ENCODE peak calls at places on chromosomes 5 and 9, in seven cellular contexts. E, A, C, B, Z, O and D are unnamed samples.

GRCh38 chr5:139881145-139881733 is 85.6 kb downstream of the PSD2 start:
- DNase-seq in E (no peak), A (no peak), C (no peak), B (no peak), Z (no peak), O (no peak), D (no peak)

GRCh38 chr5:170301149-170301548 is 3.6 kb upstream of the LCP2 start:
- DNase-seq in E (no peak), A (no peak), C (no peak), B (no peak), Z (no peak), O (no peak), D (no peak)

GRCh38 chr5:173324115-173325001 is 3.9 kb downstream of the STC2 start:
- DNase-seq in E (no peak), A (peak), C (no peak), B (peak), Z (no peak), O (no peak), D (peak)

GRCh38 chr5:37665889-37666288 is 174.0 kb downstream of the GDNF start:
- DNase-seq in E (no peak), A (no peak), C (no peak), B (no peak), Z (no peak), O (no peak), D (peak)

GRCh38 chr9:33517373-33517772 is 6.7 kb upstream of the ANKRD18B start:
- DNase-seq in E (no peak), A (no peak), C (no peak), B (peak), Z (no peak), O (no peak), D (peak)

GRCh38 chr9:106718996-106719395 is 144.0 kb upstream of the ZNF462 start:
- DNase-seq in E (no peak), A (no peak), C (no peak), B (peak), Z (no peak), O (peak), D (peak)

GRCh38 chr5:43367453-43367852 is 44.7 kb downstream of the CCL28 start:
- DNase-seq in E (no peak), A (no peak), C (no peak), B (no peak), Z (no peak), O (no peak), D (no peak)

GRCh38 chr9:89418882-89419641 is 78.9 kb downstream of the SEMA4D start:
- DNase-seq in E (no peak), A (no peak), C (peak), B (no peak), Z (no peak), O (no peak), D (no peak)

GRCh38 chr5:76808142-76808691 is 10.6 kb upstream of the F2RL1 start:
- DNase-seq in E (no peak), A (no peak), C (no peak), B (no peak), Z (no peak), O (no peak), D (no peak)

GRCh38 chr9:100472268-100472667 is 681 bp upstream of the TMEFF1 start:
- DNase-seq in E (no peak), A (no peak), C (no peak), B (no peak), Z (no peak), O (no peak), D (no peak)

GRCh38 chr5:129049116-129049515 is 45.4 kb upstream of the ISOC1 start:
- DNase-seq in E (no peak), A (no peak), C (no peak), B (no peak), Z (no peak), O (no peak), D (no peak)

GRCh38 chr5:3394046-3394597 is 201.5 kb upstream of the IRX1 start:
- DNase-seq in E (no peak), A (no peak), C (no peak), B (no peak), Z (no peak), O (no peak), D (no peak)

GRCh38 chr5:62124266-62124665 is 181.7 kb upstream of the KIF2A start:
- DNase-seq in E (no peak), A (no peak), C (no peak), B (no peak), Z (no peak), O (no peak), D (no peak)

GRCh38 chr9:35725362-35725761 is 6.6 kb downstream of the TLN1 start:
- DNase-seq in E (no peak), A (no peak), C (no peak), B (no peak), Z (no peak), O (no peak), D (no peak)

GRCh38 chr5:80967500-80968181 is 7.5 kb downstream of the RASGRF2 start:
- DNase-seq in E (peak), A (no peak), C (no peak), B (peak), Z (no peak), O (peak), D (peak)

GRCh38 chr5:120413706-120414105 is 50.4 kb upstream of the PRR16 start:
- DNase-seq in E (no peak), A (no peak), C (no peak), B (no peak), Z (no peak), O (peak), D (no peak)

GRCh38 chr9:86892576-86892975 is 54.7 kb downstream of the GAS1 start:
- DNase-seq in E (no peak), A (no peak), C (no peak), B (no peak), Z (no peak), O (no peak), D (no peak)

GRCh38 chr9:91211919-91212318 is 149.8 kb downstream of the AUH start:
- DNase-seq in E (no peak), A (no peak), C (no peak), B (no peak), Z (no peak), O (no peak), D (no peak)